ENCODE peak calls at places on chromosome 10, in four cellular contexts. Z, J, R and O are unnamed samples. For H3K36me3, the result is how much of the 10 kb centered on the place peaks cover.

GRCh38 chr10:109698121-109698520 is 225.2 kb downstream of the XPNPEP1 start:
- DNase-seq in Z (peak), J (no peak), R (no peak), O (no peak)

GRCh38 chr10:69333205-69333604 is 54.9 kb downstream of the HK1 start:
- DNase-seq in Z (peak), J (peak), R (no peak), O (peak)

GRCh38 chr10:118405933-118406332 is 63.8 kb upstream of the FAM204A start:
- DNase-seq in Z (no peak), J (peak), R (no peak), O (no peak)

GRCh38 chr10:80453715-80454525 is at the start of gene TSPAN14:
- DNase-seq in Z (peak), J (peak), R (peak), O (peak)

GRCh38 chr10:113078282-113078907 is 128.3 kb downstream of the TCF7L2 start:
- DNase-seq in Z (no peak), J (no peak), R (no peak), O (peak)

GRCh38 chr10:26911811-26912461 is 51.2 kb upstream of the ABI1 start:
- DNase-seq in Z (no peak), J (no peak), R (no peak), O (no peak)

GRCh38 chr10:116183733-116184447 is 89.1 kb downstream of the GFRA1 start:
- DNase-seq in Z (peak), J (peak), R (no peak), O (peak)

GRCh38 chr10:132669208-132669861 is 116.6 kb downstream of the NKX6-2 start:
- DNase-seq in Z (no peak), J (no peak), R (no peak), O (no peak)

GRCh38 chr10:91513598-91513997 is 103.5 kb downstream of the HECTD2 start:
- DNase-seq in Z (no peak), J (no peak), R (no peak), O (no peak)

GRCh38 chr10:17025444-17026295 is 103.9 kb downstream of the CUBN start:
- DNase-seq in Z (peak), J (peak), R (no peak), O (peak)

GRCh38 chr10:104242545-104242944 is 10.4 kb upstream of the CFAP43 start:
- DNase-seq in Z (no peak), J (no peak), R (no peak), O (no peak)

GRCh38 chr10:116259638-116260037 is 13.4 kb downstream of the GFRA1 start:
- DNase-seq in Z (no peak), J (no peak), R (no peak), O (no peak)

GRCh38 chr10:48780341-48780740 is 95.7 kb downstream of the WDFY4 start:
- DNase-seq in Z (no peak), J (no peak), R (no peak), O (peak)
- H3K4me3 ChIP-seq in Z (no peak), J (no peak), R (no peak), O (no peak)

GRCh38 chr10:32038777-32039176 is 17.4 kb downstream of the KIF5B start:
- DNase-seq in Z (no peak), J (no peak), R (no peak), O (no peak)
- H3K36me3 ChIP-seq in Z (under half), J (half or more), R (under half), O (half or more)

DNA sequence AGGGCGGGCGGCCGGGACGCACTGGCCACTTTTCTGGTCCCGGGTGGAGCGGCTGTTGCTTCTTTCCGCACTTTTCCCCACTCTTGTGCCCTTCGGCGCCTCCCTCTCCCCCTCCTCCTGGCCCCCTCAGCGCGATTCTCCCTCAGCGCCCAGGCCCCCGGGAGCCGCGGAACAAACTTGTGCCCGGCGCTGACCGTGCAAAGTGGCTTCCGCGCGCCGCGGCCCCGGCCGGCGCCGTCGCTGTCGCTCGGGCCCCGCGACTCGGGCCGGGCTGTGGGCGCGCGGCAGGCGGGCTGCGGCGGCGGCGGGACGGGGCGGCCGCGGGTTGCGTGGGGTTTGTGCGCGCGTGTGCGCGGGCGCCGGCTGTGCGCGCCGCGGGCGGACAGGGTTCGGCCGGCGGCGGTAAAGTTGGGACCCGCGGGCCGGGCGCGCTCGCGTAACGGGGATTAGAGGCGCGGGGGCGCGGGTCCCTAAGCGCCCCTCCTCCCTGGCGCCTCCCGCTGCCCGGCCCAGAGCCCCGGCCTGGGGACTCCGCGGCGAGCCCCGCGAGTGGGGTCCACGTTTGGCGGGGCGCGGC is 674 bp downstream of the ZEB1 start:
- DNase-seq in Z (peak), J (no peak), R (peak), O (no peak)
- H3K4me3 ChIP-seq in Z (peak), J (peak), R (peak), O (peak)

GRCh38 chr10:13612654-13613373 is 26.0 kb downstream of the PRPF18 start:
- DNase-seq in Z (no peak), J (no peak), R (no peak), O (no peak)
- H3K36me3 ChIP-seq in Z (under half), J (under half), R (under half), O (half or more)

DNA sequence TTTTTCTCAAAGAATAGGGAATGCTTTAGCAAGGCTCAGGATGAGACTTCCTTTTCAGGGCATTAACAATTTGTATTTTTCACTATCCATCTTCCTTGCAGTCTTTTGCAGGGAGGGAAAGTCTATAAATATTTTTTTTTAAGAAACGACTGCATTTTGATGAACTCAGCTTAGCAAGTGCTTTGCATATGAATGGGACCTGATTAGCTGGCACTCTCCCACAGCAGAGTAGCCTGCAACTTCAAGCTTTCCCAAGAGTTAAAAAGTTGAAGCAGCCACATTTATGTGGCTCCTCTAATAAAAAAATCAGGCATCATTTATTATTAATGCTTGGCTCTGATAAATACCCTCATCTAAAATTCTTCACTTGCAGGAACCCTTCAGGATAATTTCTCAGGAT is 133.9 kb downstream of the GRID1 start:
- DNase-seq in Z (no peak), J (no peak), R (no peak), O (no peak)
- H3K4me3 ChIP-seq in Z (no peak), J (no peak), R (no peak), O (no peak)

GRCh38 chr10:73424478-73424877 is 8.9 kb downstream of the MSS51 start:
- DNase-seq in Z (no peak), J (no peak), R (no peak), O (no peak)

GRCh38 chr10:73426318-73426717 is 7.0 kb downstream of the MSS51 start:
- DNase-seq in Z (no peak), J (no peak), R (no peak), O (no peak)

GRCh38 chr10:73423309-73423708 is 9.5 kb upstream of the ANXA7 start:
- DNase-seq in Z (no peak), J (no peak), R (no peak), O (no peak)
- H3K36me3 ChIP-seq in Z (under half), J (under half), R (under half), O (half or more)

DNA sequence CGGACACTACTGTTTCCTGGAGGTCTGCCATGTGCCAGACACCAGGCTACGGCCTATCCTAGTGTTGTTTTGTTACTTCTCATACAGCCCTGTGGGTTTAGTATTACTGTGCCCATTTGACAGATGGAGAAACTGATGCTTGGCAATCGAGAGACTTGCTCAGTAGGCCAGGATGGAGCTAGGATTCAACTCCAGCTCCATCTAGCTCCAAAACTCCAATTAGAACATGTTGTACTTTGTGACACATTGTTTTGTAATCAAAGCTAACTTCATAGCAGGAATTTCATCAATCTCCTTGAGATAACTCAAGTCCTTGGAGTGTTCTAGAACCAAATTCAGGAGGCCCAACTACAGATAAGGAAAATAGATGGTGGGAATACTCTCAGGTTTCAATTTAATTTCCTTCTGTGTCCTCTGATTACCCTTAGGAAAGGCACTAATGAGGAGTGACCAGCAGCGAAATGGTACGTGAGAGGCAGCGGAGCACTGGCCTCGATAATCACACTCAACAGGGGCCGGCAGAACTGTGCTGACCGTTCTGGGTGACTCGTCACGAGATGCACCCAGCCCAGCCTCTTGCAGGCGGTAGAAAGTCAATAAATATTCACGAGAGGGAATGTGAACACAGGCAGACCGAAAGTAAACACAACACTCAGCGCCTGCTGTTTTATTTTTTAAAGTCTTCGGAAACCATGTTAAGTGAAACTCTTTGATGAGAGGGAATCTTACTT is 269.6 kb upstream of the NEBL start:
- DNase-seq in Z (no peak), J (no peak), R (no peak), O (no peak)
- H3K4me3 ChIP-seq in Z (no peak), J (no peak), R (no peak), O (no peak)

GRCh38 chr10:44969854-44970253 is 8.8 kb downstream of the DEPP1 start:
- DNase-seq in Z (no peak), J (no peak), R (peak), O (no peak)
- H3K36me3 ChIP-seq in Z (under half), J (under half), R (under half), O (under half)

GRCh38 chr10:62501547-62501946 is 127.4 kb downstream of the ZNF365 start:
- DNase-seq in Z (peak), J (peak), R (no peak), O (no peak)

GRCh38 chr10:62498271-62498670 is 124.1 kb downstream of the ZNF365 start:
- DNase-seq in Z (no peak), J (no peak), R (no peak), O (no peak)

GRCh38 chr10:62506371-62506770 is 132.2 kb downstream of the ZNF365 start:
- DNase-seq in Z (no peak), J (no peak), R (no peak), O (no peak)

GRCh38 chr10:62502995-62503613 is 128.9 kb downstream of the ZNF365 start:
- DNase-seq in Z (no peak), J (peak), R (no peak), O (no peak)

GRCh38 chr10:62503871-62504270 is 129.7 kb downstream of the ZNF365 start:
- DNase-seq in Z (no peak), J (no peak), R (no peak), O (no peak)
- H3K4me3 ChIP-seq in Z (no peak), J (no peak), R (no peak), O (no peak)

GRCh38 chr10:12825255-12825654 is 176.3 kb downstream of the CCDC3 start:
- DNase-seq in Z (no peak), J (no peak), R (no peak), O (no peak)

GRCh38 chr10:12819071-12819470 is 182.4 kb downstream of the CCDC3 start:
- DNase-seq in Z (no peak), J (no peak), R (no peak), O (peak)

GRCh38 chr10:12819656-12820055 is 181.9 kb downstream of the CCDC3 start:
- DNase-seq in Z (no peak), J (no peak), R (no peak), O (no peak)

GRCh38 chr10:12823361-12823760 is 178.2 kb downstream of the CCDC3 start:
- DNase-seq in Z (no peak), J (no peak), R (no peak), O (no peak)

DNA sequence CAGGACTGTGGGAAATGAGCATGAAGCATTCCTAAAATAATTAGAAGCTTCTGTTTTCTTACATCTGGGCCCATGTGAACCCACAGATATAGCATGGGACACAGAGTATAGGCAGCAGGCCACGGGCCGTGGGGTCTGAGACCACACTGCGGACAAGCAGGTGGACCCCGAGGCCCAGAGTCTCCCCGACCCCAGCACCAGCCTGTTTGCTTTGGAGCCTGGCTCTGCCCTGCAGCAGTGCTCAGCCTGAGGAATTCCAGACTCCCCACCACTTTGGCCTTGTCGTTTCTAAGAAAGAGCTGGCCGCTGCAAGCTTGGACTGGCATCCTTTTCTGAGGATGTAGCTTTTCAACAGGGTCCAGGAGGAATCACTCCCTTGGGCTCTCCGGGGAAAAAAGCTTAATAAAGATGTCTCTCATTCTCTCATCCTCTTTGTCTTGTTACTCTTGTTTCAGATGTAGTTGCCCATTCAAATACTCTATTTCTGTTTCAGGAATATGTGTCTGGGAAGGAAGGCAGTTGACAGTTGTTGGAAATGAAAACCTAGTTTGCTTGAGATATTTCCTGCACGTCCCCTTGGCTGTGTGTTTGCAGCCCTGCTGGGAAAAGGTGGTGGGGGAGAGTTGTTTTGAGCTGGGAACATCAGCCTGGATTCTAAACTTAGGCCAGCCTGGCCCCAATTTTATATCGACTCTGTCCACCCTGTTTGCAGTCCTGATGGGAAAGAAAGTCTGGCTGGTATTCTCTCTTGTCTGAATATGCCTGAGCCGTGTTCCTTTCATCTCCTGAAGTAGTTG is 178.9 kb downstream of the CCDC3 start:
- DNase-seq in Z (no peak), J (no peak), R (no peak), O (no peak)
- H3K36me3 ChIP-seq in Z (under half), J (under half), R (under half), O (under half)